ENCODE peak calls at places on chromosomes 6 and 20, in five cellular contexts. R is PC-9, O is fibroblast of the aortic adventitia, E is tibial artery, I is stomach. U is an unnamed sample.

GRCh38 chr6:128068110-128068460 is 167.2 kb upstream of the THEMIS start:
- DNase-seq in R (no peak), E (no peak), I (no peak), O (no peak), U (no peak)

GRCh38 chr20:3646067-3646440 is 17.1 kb downstream of the GFRA4 start:
- DNase-seq in E (no peak), O (no peak), R (no peak), I (no peak), U (no peak)

GRCh38 chr6:4664117-4664626 is 112.0 kb upstream of the CDYL start:
- DNase-seq in R (no peak), E (peak), O (peak), I (no peak), U (no peak)

GRCh38 chr6:126040826-126041225 is 54.5 kb downstream of the TRMT11 start:
- DNase-seq in E (no peak), R (peak), I (peak), O (peak), U (no peak)

GRCh38 chr20:57263127-57263609 is 3.3 kb downstream of the BMP7 start:
- DNase-seq in O (no peak), I (no peak), E (no peak), R (no peak), U (no peak)

GRCh38 chr20:47272893-47273590 is 83.5 kb downstream of the ZMYND8 start:
- DNase-seq in O (peak), R (peak), I (peak), E (peak), U (peak)

GRCh38 chr6:135488023-135488422 is 9.5 kb downstream of the AHI1 start:
- DNase-seq in O (peak), I (no peak), E (no peak), R (no peak), U (no peak)

GRCh38 chr20:48603116-48603818 is 224.5 kb downstream of the PREX1 start:
- DNase-seq in R (no peak), E (peak), O (no peak), I (no peak), U (no peak)

GRCh38 chr6:17725083-17725482 is 18.4 kb upstream of the NUP153 start:
- DNase-seq in E (no peak), R (peak), I (no peak), O (peak), U (peak)

GRCh38 chr20:14264869-14265268 is 72.5 kb downstream of the FLRT3 start:
- DNase-seq in E (no peak), O (peak), I (no peak), R (no peak), U (no peak)

GRCh38 chr6:163579111-163579879 is 164.8 kb downstream of the QKI start:
- DNase-seq in R (no peak), O (no peak), I (no peak), E (no peak), U (no peak)

GRCh38 chr6:3281669-3282460 is 23.1 kb downstream of the PSMG4 start:
- DNase-seq in O (peak), E (peak), I (no peak), R (peak), U (peak)

GRCh38 chr6:16318538-16318937 is 80.2 kb downstream of the GMPR start:
- DNase-seq in I (no peak), R (no peak), O (peak), E (peak), U (no peak)

GRCh38 chr6:111982681-111983080 is 71.2 kb upstream of the CCN6 start:
- DNase-seq in E (no peak), O (no peak), R (peak), I (no peak), U (no peak)

GRCh38 chr20:59084041-59084841 is 41.7 kb upstream of the PRELID3B start:
- DNase-seq in R (no peak), O (peak), I (peak), E (no peak), U (no peak)

GRCh38 chr20:50478162-50479036 is 31.8 kb upstream of the PTPN1 start:
- DNase-seq in R (no peak), E (peak), I (peak), O (peak), U (peak)

GRCh38 chr20:6698056-6698455 is 69.4 kb upstream of the BMP2 start:
- DNase-seq in O (no peak), R (no peak), I (peak), E (no peak), U (peak)

GRCh38 chr20:11880694-11881093 is 37.0 kb upstream of the BTBD3 start:
- DNase-seq in R (peak), I (no peak), O (no peak), E (no peak), U (no peak)

GRCh38 chr6:136782021-136782770 is 10.1 kb downstream of the MAP3K5 start:
- DNase-seq in R (no peak), I (no peak), O (peak), E (no peak), U (no peak)

GRCh38 chr20:52899221-52899620 is 72.9 kb upstream of the TSHZ2 start:
- DNase-seq in E (no peak), O (no peak), R (no peak), I (no peak), U (no peak)

GRCh38 chr6:35948725-35949124 is 27.8 kb upstream of the SRPK1 start:
- DNase-seq in E (no peak), R (no peak), O (peak), I (no peak), U (peak)
- TF ChIP-seq CTCF in E (no peak), R (peak), O (peak), I (no peak), U (peak)

GRCh38 chr20:35544436-35544835 is 2.6 kb downstream of the ERGIC3 start:
- DNase-seq in E (no peak), R (no peak), I (no peak), O (no peak), U (no peak)

GRCh38 chr20:35542990-35543389 is 1.1 kb downstream of the ERGIC3 start:
- DNase-seq in R (no peak), O (no peak), E (no peak), I (no peak), U (no peak)

GRCh38 chr20:35539756-35540212 is 2.1 kb upstream of the ERGIC3 start:
- DNase-seq in R (no peak), E (no peak), I (peak), O (no peak), U (peak)

GRCh38 chr20:35541783-35542662 is at the start of gene ERGIC3:
- DNase-seq in R (peak), I (peak), E (peak), O (peak), U (peak)

DNA sequence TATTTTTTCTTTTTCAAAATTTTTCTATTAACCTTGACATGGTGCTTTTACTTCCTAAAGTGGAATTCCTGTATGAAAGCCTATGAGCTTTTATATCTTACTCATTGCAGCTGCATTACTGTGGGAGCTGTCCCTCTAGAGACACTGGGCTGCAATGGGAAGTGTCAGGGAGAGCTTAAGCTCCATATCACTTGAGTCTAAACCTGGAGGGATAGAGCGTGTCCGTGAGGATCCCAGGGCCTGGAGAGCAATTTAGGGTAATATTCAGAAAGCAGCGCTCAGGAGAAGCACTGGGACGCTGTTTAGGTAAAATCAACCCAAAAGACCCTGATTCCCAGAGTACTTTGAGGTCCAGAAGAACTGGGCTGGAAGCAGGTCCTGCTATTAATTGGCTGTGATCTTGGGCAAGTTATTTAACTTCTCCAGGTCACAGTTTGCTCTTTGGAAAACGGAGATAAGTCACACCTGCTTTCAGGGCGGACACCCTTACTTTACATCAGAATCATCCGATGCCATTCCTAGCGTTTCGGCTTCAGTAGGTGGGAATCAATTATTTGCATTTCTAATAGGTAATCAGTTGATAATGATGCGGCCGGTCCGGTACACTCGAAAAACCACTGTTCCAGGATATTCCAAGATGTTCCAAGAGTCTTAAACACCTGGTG is 628 bp upstream of the ERGIC3 start:
- DNase-seq in I (no peak), R (no peak), E (no peak), O (no peak), U (peak)
- H3K4me3 ChIP-seq in I (peak), R (peak), E (peak), O (peak), U (peak)

GRCh38 chr6:35202066-35202546 is 11.7 kb upstream of the SCUBE3 start:
- DNase-seq in R (no peak), O (no peak), E (no peak), I (no peak), U (no peak)
- TF ChIP-seq CTCF in R (no peak), O (no peak), E (no peak), I (no peak), U (no peak)

GRCh38 chr6:26104457-26105108 is 17.4 kb downstream of the HFE start:
- DNase-seq in I (no peak), R (no peak), E (no peak), O (no peak), U (peak)
- H3K4me3 ChIP-seq in I (peak), R (peak), E (peak), O (peak), U (peak)

DNA sequence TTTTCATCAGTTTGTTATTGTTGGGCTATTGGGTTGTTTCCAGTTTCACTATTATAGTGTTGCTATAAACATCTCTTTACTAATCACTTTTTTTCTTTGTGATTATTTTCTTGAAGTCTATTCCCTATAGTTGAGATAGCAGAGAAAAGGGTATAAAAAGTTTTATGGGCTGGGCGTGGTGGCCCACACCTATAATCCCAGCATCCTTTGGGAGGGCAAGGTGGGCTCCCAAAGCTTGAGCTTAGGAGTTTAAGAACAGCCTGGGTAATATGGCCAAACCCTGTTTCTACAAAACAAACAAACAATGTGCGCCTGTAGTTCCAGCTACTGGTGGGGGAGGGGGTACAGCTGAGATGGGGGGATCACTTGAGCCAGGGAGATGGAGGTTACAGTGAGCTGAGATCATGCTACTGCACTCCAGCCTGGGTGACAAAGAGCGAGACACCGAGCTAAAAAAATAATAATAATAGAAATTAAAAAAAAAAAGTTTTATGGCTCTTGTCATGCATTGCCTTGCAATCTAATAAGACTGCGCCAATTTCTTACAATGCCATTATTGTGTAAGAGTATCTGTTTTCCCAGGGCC is 3.8 kb downstream of the ACSS2 start:
- DNase-seq in E (no peak), I (no peak), O (no peak), R (no peak), U (no peak)
- TF ChIP-seq CTCF in E (no peak), I (no peak), O (no peak), R (no peak), U (no peak)

GRCh38 chr6:160678744-160679401 is 14.8 kb upstream of the LPA start:
- DNase-seq in I (no peak), E (no peak), R (no peak), O (no peak), U (no peak)
- H3K4me3 ChIP-seq in I (no peak), E (no peak), R (no peak), O (no peak), U (no peak)

DNA sequence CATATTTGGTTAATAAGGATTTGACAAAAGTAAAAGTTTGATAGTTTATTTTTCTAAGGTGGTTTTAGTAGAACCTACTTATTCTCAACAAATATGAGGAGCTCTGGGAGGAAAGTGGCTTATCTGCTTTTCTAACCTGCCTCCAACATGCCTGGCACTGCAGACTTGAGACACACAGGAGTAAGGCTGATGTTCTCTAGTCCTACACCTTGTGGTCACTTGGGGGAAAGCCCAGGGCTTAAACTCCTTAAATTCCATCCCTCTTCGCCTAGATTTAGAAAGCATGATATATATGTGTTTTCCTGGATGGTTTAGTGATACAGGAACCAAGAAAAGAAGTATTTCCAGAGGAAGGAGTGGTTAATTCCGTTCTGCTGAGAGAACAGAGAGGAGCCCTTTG is 39.9 kb upstream of the SAMD5 start:
- DNase-seq in O (no peak), I (no peak), E (no peak), R (no peak), U (no peak)
- TF ChIP-seq CTCF in O (no peak), I (no peak), E (no peak), R (peak), U (peak)

DNA sequence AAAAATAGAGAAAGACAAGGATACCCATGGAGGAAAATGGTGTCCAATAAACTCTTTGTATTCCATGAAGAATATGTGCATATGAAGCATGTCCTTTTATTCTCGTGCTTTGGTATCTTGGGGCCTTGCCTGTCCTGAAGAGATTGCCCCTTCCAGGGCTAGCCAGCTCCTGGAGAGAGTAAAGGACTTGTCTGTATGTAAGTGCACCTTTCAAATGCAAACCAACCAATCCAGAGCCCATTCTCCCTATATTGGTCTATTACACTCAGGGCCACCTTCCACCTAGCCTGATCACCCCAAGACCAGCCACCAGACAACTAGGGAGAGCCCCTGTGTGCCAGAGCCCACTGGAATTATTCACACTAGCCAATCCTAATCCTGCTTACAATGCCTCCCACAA is 221.6 kb downstream of the CD83 start:
- DNase-seq in I (no peak), O (no peak), E (no peak), R (no peak), U (no peak)
- H3K4me3 ChIP-seq in I (no peak), O (no peak), E (no peak), R (no peak), U (no peak)

DNA sequence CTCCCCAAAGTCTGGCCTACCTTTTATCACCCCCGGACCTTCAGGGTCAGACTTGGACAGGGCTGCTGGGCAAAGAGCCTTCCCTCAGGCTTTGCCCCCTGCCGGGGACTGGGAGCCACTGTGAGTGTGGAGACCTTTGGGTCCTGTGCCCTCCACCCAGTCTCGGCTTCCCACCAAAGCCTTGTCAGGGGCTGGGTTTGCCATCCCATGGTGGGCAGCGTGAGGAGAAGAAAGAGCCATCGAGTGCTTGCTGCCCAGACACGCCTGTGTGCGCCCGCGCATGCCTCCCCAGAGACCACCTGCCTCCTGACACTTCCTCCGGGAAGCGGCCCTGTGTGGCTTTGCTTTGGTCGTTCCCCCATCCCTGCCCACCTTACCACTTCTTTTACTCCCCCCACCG is 10.3 kb downstream of the VEGFA start:
- DNase-seq in R (no peak), O (no peak), E (no peak), I (no peak), U (no peak)
- TF ChIP-seq CTCF in R (no peak), O (no peak), E (no peak), I (no peak), U (no peak)

U was measured in Caco-2.